ENCODE peak calls at places on chromosomes 13 and 19, in eight cellular contexts. X, Q, P, I, S, H, D and L are unnamed samples.

GRCh38 chr13:59658027-59658735 is 505.5 kb downstream of the DIAPH3 start:
- DNase-seq in D (no peak), P (no peak), X (no peak), I (no peak), H (no peak), Q (no peak), S (no peak), L (no peak)

GRCh38 chr19:1221141-1221903 is 15.7 kb downstream of the STK11 start:
- DNase-seq in H (no peak), X (no peak), D (no peak), I (no peak), S (no peak), Q (no peak), P (no peak), L (peak; percentile 90)

GRCh38 chr19:9054207-9054606 is 32.7 kb upstream of the OR1M1 start:
- DNase-seq in P (no peak), D (no peak), I (no peak), X (no peak), S (no peak), Q (no peak), H (no peak), L (no peak)

GRCh38 chr19:10009714-10010224 is 535 bp downstream of the COL5A3 start:
- DNase-seq in H (peak; percentile 36), I (no peak), P (no peak), Q (no peak), X (no peak), S (no peak), D (no peak), L (no peak)

GRCh38 chr19:13537454-13537853 is 31.2 kb upstream of the CACNA1A start:
- DNase-seq in D (no peak), Q (no peak), X (no peak), S (no peak), P (no peak), H (no peak), I (no peak), L (no peak)

GRCh38 chr13:77429320-77430142 is 102.6 kb upstream of the MYCBP2 start:
- DNase-seq in X (no peak), I (no peak), Q (no peak), D (no peak), H (no peak), P (no peak), S (no peak), L (no peak)

GRCh38 chr19:7500811-7501450 is 12.1 kb upstream of the PEX11G start:
- DNase-seq in S (peak; percentile 78), P (no peak), H (no peak), Q (no peak), X (no peak), D (no peak), I (no peak), L (peak; percentile 63)

GRCh38 chr13:102550507-102550906 is 46.3 kb upstream of the TPP2 start:
- DNase-seq in S (no peak), D (no peak), Q (no peak), I (no peak), P (no peak), H (no peak), X (no peak), L (no peak)

GRCh38 chr13:73698859-73699258 is 435.3 kb downstream of the KLF12 start:
- DNase-seq in Q (no peak), D (no peak), X (no peak), P (no peak), H (no peak), I (no peak), S (no peak), L (no peak)

GRCh38 chr19:55165952-55166529 is 372 bp downstream of the DNAAF3 start:
- DNase-seq in Q (no peak), D (peak; percentile 53), I (peak; percentile 58), X (peak; percentile 59), H (peak; percentile 13), S (peak; percentile 91), P (no peak), L (peak; percentile 79)

GRCh38 chr13:40318366-40318765 is 348.1 kb downstream of the FOXO1 start:
- DNase-seq in D (no peak), S (peak; percentile 55), X (no peak), Q (no peak), I (no peak), P (no peak), H (no peak), L (no peak)

GRCh38 chr13:34201050-34201913 is 383.3 kb downstream of the RFC3 start:
- DNase-seq in I (no peak), D (no peak), X (no peak), S (no peak), Q (no peak), P (peak; percentile 44), H (no peak), L (no peak)

GRCh38 chr19:17957887-17958286 is 9.0 kb upstream of the KCNN1 start:
- DNase-seq in S (no peak), P (no peak), D (no peak), I (no peak), X (no peak), H (no peak), Q (no peak), L (no peak)

GRCh38 chr19:35268546-35269424 is at the start of gene USF2:
- DNase-seq in I (peak; percentile 88), S (peak; percentile 86), P (peak; percentile 24), Q (peak; percentile 61), D (peak; percentile 42), X (peak; percentile 35), H (peak; percentile 75), L (peak; percentile 86)

GRCh38 chr13:75514080-75515040 is 23.3 kb downstream of the COMMD6 start:
- DNase-seq in P (no peak), X (no peak), Q (no peak), H (no peak), S (no peak), D (no peak), I (no peak), L (no peak)

GRCh38 chr13:112204881-112205327 is 138.0 kb downstream of the SOX1 start:
- DNase-seq in H (no peak), Q (no peak), D (no peak), X (no peak), S (peak; percentile 7), P (no peak), I (no peak), L (no peak)

GRCh38 chr19:34261335-34262109 is 7.2 kb downstream of the GARRE1 start:
- DNase-seq in S (peak; percentile 25), D (no peak), H (no peak), Q (no peak), I (no peak), X (no peak), P (no peak), L (no peak)

GRCh38 chr19:35216026-35216832 is 12.3 kb downstream of the FAM187B start:
- DNase-seq in Q (no peak), D (no peak), I (no peak), H (no peak), P (no peak), S (no peak), X (no peak), L (peak; percentile 21)